ENCODE peak calls at places on chromosome 10, in five cellular contexts. One of them, this sample, is unnamed.

GRCh38 chr10:77773631-77774426 is 136.2 kb upstream of the KCNMA1 start:
- DNase-seq in heart left ventricle: no peak
- DNase-seq in mesendoderm: no peak
- DNase-seq in lower lobe of right lung: no peak
- DNase-seq in naive thymus-derived CD4-positive, alpha-beta T cell: no peak
- DNase-seq in this sample: no peak

GRCh38 chr10:96587255-96588059 is 645 bp upstream of the TM9SF3 start:
- DNase-seq in heart left ventricle: no peak
- DNase-seq in mesendoderm: peak
- DNase-seq in lower lobe of right lung: no peak
- DNase-seq in naive thymus-derived CD4-positive, alpha-beta T cell: no peak
- DNase-seq in this sample: peak

GRCh38 chr10:77263700-77264099 is 373.9 kb downstream of the KCNMA1 start:
- DNase-seq in heart left ventricle: no peak
- DNase-seq in mesendoderm: no peak
- DNase-seq in lower lobe of right lung: no peak
- DNase-seq in naive thymus-derived CD4-positive, alpha-beta T cell: no peak
- DNase-seq in this sample: no peak

GRCh38 chr10:71713135-71714040 is 6.2 kb downstream of the C10orf105 start:
- DNase-seq in heart left ventricle: peak
- DNase-seq in mesendoderm: peak
- DNase-seq in lower lobe of right lung: peak
- DNase-seq in naive thymus-derived CD4-positive, alpha-beta T cell: no peak
- DNase-seq in this sample: no peak

GRCh38 chr10:110762109-110762848 is 109.4 kb upstream of the PDCD4 start:
- DNase-seq in heart left ventricle: no peak
- DNase-seq in mesendoderm: no peak
- DNase-seq in lower lobe of right lung: no peak
- DNase-seq in naive thymus-derived CD4-positive, alpha-beta T cell: no peak
- DNase-seq in this sample: no peak

GRCh38 chr10:6067457-6067856 is 5.3 kb upstream of the IL2RA start:
- DNase-seq in heart left ventricle: no peak
- DNase-seq in mesendoderm: no peak
- DNase-seq in lower lobe of right lung: no peak
- DNase-seq in naive thymus-derived CD4-positive, alpha-beta T cell: no peak
- DNase-seq in this sample: peak

GRCh38 chr10:69653561-69653960 is 23.5 kb downstream of the FAM241B start:
- DNase-seq in heart left ventricle: no peak
- DNase-seq in mesendoderm: no peak
- DNase-seq in lower lobe of right lung: no peak
- DNase-seq in naive thymus-derived CD4-positive, alpha-beta T cell: no peak
- DNase-seq in this sample: no peak

GRCh38 chr10:7438196-7438986 is 27.6 kb upstream of the SFMBT2 start:
- DNase-seq in heart left ventricle: no peak
- DNase-seq in mesendoderm: no peak
- DNase-seq in lower lobe of right lung: no peak
- DNase-seq in naive thymus-derived CD4-positive, alpha-beta T cell: no peak
- DNase-seq in this sample: no peak

GRCh38 chr10:3987142-3987974 is 202.3 kb upstream of the KLF6 start:
- DNase-seq in heart left ventricle: no peak
- DNase-seq in mesendoderm: no peak
- DNase-seq in lower lobe of right lung: no peak
- DNase-seq in naive thymus-derived CD4-positive, alpha-beta T cell: no peak
- DNase-seq in this sample: no peak

GRCh38 chr10:109932391-109932790 is 9.1 kb upstream of the XPNPEP1 start:
- DNase-seq in heart left ventricle: no peak
- DNase-seq in mesendoderm: no peak
- DNase-seq in lower lobe of right lung: no peak
- DNase-seq in naive thymus-derived CD4-positive, alpha-beta T cell: no peak
- DNase-seq in this sample: no peak

DNA sequence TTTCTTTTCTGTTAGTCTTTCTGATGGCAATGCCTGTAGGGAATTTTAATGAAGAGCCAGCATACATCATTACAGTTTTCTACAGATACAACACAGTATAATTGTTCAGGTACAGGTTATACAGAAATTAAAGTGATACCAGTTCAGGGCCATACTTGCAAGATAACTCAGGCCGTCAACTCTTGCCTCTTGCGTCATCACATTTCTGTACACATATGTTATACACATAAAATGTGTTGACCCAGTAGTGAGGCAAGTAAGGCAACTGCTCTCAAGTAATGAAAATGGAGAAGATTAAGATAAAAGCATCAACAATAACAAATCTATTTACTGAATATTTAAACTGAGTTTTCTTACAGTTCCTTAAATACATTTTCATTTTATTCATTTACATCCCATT is 317.8 kb downstream of the HPSE2 start:
- DNase-seq in heart left ventricle: no peak
- DNase-seq in mesendoderm: no peak
- DNase-seq in lower lobe of right lung: no peak
- DNase-seq in naive thymus-derived CD4-positive, alpha-beta T cell: no peak
- DNase-seq in this sample: no peak
- H3K27ac ChIP-seq in heart left ventricle: no peak
- H3K27ac ChIP-seq in mesendoderm: no peak
- H3K27ac ChIP-seq in lower lobe of right lung: no peak
- H3K27ac ChIP-seq in naive thymus-derived CD4-positive, alpha-beta T cell: no peak
- H3K27ac ChIP-seq in this sample: no peak

DNA sequence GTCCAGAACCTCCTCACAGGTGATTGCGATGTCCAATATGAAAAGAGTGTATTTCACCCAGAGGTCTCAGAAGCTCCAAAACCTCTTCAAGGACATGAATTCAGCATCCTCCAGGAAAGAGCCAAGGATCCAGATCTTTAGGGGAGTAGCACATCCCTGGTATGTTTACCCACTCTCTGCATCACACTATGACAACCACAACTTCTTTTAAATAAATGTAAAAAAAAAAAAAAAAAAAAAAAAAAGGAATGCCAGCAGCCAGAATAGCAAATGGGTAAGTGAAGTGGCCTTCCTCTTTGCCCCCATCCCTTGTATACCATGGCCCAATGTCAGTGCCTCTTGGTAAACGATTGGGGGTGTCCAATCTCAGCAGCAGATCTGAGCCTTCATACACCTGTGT is 67.3 kb downstream of the SORBS1 start:
- DNase-seq in heart left ventricle: no peak
- DNase-seq in mesendoderm: no peak
- DNase-seq in lower lobe of right lung: no peak
- DNase-seq in naive thymus-derived CD4-positive, alpha-beta T cell: no peak
- DNase-seq in this sample: no peak
- H3K27ac ChIP-seq in heart left ventricle: peak
- H3K27ac ChIP-seq in mesendoderm: no peak
- H3K27ac ChIP-seq in lower lobe of right lung: no peak
- H3K27ac ChIP-seq in naive thymus-derived CD4-positive, alpha-beta T cell: no peak
- H3K27ac ChIP-seq in this sample: no peak

GRCh38 chr10:74889662-74889998 is 63.2 kb downstream of the KAT6B start:
- DNase-seq in heart left ventricle: no peak
- DNase-seq in mesendoderm: no peak
- DNase-seq in lower lobe of right lung: no peak
- DNase-seq in naive thymus-derived CD4-positive, alpha-beta T cell: no peak
- DNase-seq in this sample: no peak
- H3K27ac ChIP-seq in heart left ventricle: no peak
- H3K27ac ChIP-seq in mesendoderm: no peak
- H3K27ac ChIP-seq in lower lobe of right lung: no peak
- H3K27ac ChIP-seq in naive thymus-derived CD4-positive, alpha-beta T cell: no peak
- H3K27ac ChIP-seq in this sample: no peak

GRCh38 chr10:29563420-29564035 is 71.2 kb downstream of the SVIL start:
- DNase-seq in heart left ventricle: no peak
- DNase-seq in mesendoderm: no peak
- DNase-seq in lower lobe of right lung: no peak
- DNase-seq in naive thymus-derived CD4-positive, alpha-beta T cell: no peak
- DNase-seq in this sample: no peak

GRCh38 chr10:29555091-29555745 is 79.6 kb downstream of the SVIL start:
- DNase-seq in heart left ventricle: no peak
- DNase-seq in mesendoderm: no peak
- DNase-seq in lower lobe of right lung: no peak
- DNase-seq in naive thymus-derived CD4-positive, alpha-beta T cell: no peak
- DNase-seq in this sample: no peak

GRCh38 chr10:29557665-29558064 is 77.1 kb downstream of the SVIL start:
- DNase-seq in heart left ventricle: no peak
- DNase-seq in mesendoderm: no peak
- DNase-seq in lower lobe of right lung: no peak
- DNase-seq in naive thymus-derived CD4-positive, alpha-beta T cell: no peak
- DNase-seq in this sample: no peak

GRCh38 chr10:29555746-29556481 is 78.9 kb downstream of the SVIL start:
- DNase-seq in heart left ventricle: no peak
- DNase-seq in mesendoderm: peak
- DNase-seq in lower lobe of right lung: no peak
- DNase-seq in naive thymus-derived CD4-positive, alpha-beta T cell: no peak
- DNase-seq in this sample: no peak

GRCh38 chr10:29559996-29560395 is 74.8 kb downstream of the SVIL start:
- DNase-seq in heart left ventricle: no peak
- DNase-seq in mesendoderm: no peak
- DNase-seq in lower lobe of right lung: no peak
- DNase-seq in naive thymus-derived CD4-positive, alpha-beta T cell: no peak
- DNase-seq in this sample: no peak
- H3K27ac ChIP-seq in heart left ventricle: peak
- H3K27ac ChIP-seq in mesendoderm: no peak
- H3K27ac ChIP-seq in lower lobe of right lung: no peak
- H3K27ac ChIP-seq in naive thymus-derived CD4-positive, alpha-beta T cell: no peak
- H3K27ac ChIP-seq in this sample: no peak

GRCh38 chr10:62980697-62981495 is 152.2 kb upstream of the NRBF2 start:
- DNase-seq in heart left ventricle: no peak
- DNase-seq in mesendoderm: no peak
- DNase-seq in lower lobe of right lung: no peak
- DNase-seq in naive thymus-derived CD4-positive, alpha-beta T cell: no peak
- DNase-seq in this sample: no peak
- H3K27ac ChIP-seq in heart left ventricle: no peak
- H3K27ac ChIP-seq in mesendoderm: no peak
- H3K27ac ChIP-seq in lower lobe of right lung: no peak
- H3K27ac ChIP-seq in naive thymus-derived CD4-positive, alpha-beta T cell: no peak
- H3K27ac ChIP-seq in this sample: no peak

GRCh38 chr10:103919648-103920025 is 1.7 kb upstream of the STN1 start:
- DNase-seq in heart left ventricle: no peak
- DNase-seq in mesendoderm: no peak
- DNase-seq in lower lobe of right lung: no peak
- DNase-seq in naive thymus-derived CD4-positive, alpha-beta T cell: no peak
- DNase-seq in this sample: no peak

GRCh38 chr10:103921248-103921647 is 3.3 kb upstream of the STN1 start:
- DNase-seq in heart left ventricle: no peak
- DNase-seq in mesendoderm: no peak
- DNase-seq in lower lobe of right lung: no peak
- DNase-seq in naive thymus-derived CD4-positive, alpha-beta T cell: no peak
- DNase-seq in this sample: no peak

GRCh38 chr10:103923502-103923901 is 5.5 kb upstream of the STN1 start:
- DNase-seq in heart left ventricle: no peak
- DNase-seq in mesendoderm: peak
- DNase-seq in lower lobe of right lung: no peak
- DNase-seq in naive thymus-derived CD4-positive, alpha-beta T cell: no peak
- DNase-seq in this sample: no peak

GRCh38 chr10:103922659-103923058 is 4.7 kb upstream of the STN1 start:
- DNase-seq in heart left ventricle: no peak
- DNase-seq in mesendoderm: no peak
- DNase-seq in lower lobe of right lung: no peak
- DNase-seq in naive thymus-derived CD4-positive, alpha-beta T cell: no peak
- DNase-seq in this sample: no peak

GRCh38 chr10:103921750-103922195 is 3.8 kb upstream of the STN1 start:
- DNase-seq in heart left ventricle: no peak
- DNase-seq in mesendoderm: peak
- DNase-seq in lower lobe of right lung: no peak
- DNase-seq in naive thymus-derived CD4-positive, alpha-beta T cell: peak
- DNase-seq in this sample: no peak
- H3K27ac ChIP-seq in heart left ventricle: no peak
- H3K27ac ChIP-seq in mesendoderm: no peak
- H3K27ac ChIP-seq in lower lobe of right lung: no peak
- H3K27ac ChIP-seq in naive thymus-derived CD4-positive, alpha-beta T cell: no peak
- H3K27ac ChIP-seq in this sample: no peak

GRCh38 chr10:47165711-47166404 is 134.1 kb upstream of the GDF10 start:
- DNase-seq in heart left ventricle: peak
- DNase-seq in mesendoderm: no peak
- DNase-seq in lower lobe of right lung: peak
- DNase-seq in naive thymus-derived CD4-positive, alpha-beta T cell: peak
- DNase-seq in this sample: peak
- H3K27ac ChIP-seq in heart left ventricle: peak
- H3K27ac ChIP-seq in mesendoderm: no peak
- H3K27ac ChIP-seq in lower lobe of right lung: peak
- H3K27ac ChIP-seq in naive thymus-derived CD4-positive, alpha-beta T cell: peak
- H3K27ac ChIP-seq in this sample: peak

GRCh38 chr10:101967119-101967518 is 88.9 kb downstream of the ARMH3 start:
- DNase-seq in heart left ventricle: peak
- DNase-seq in mesendoderm: no peak
- DNase-seq in lower lobe of right lung: no peak
- DNase-seq in naive thymus-derived CD4-positive, alpha-beta T cell: no peak
- DNase-seq in this sample: no peak

GRCh38 chr10:101967713-101968112 is 88.3 kb downstream of the ARMH3 start:
- DNase-seq in heart left ventricle: no peak
- DNase-seq in mesendoderm: no peak
- DNase-seq in lower lobe of right lung: no peak
- DNase-seq in naive thymus-derived CD4-positive, alpha-beta T cell: no peak
- DNase-seq in this sample: no peak

GRCh38 chr10:101968910-101969321 is 87.1 kb downstream of the ARMH3 start:
- DNase-seq in heart left ventricle: no peak
- DNase-seq in mesendoderm: no peak
- DNase-seq in lower lobe of right lung: no peak
- DNase-seq in naive thymus-derived CD4-positive, alpha-beta T cell: no peak
- DNase-seq in this sample: no peak

GRCh38 chr10:101968286-101968685 is 87.7 kb downstream of the ARMH3 start:
- DNase-seq in heart left ventricle: no peak
- DNase-seq in mesendoderm: no peak
- DNase-seq in lower lobe of right lung: no peak
- DNase-seq in naive thymus-derived CD4-positive, alpha-beta T cell: no peak
- DNase-seq in this sample: no peak

DNA sequence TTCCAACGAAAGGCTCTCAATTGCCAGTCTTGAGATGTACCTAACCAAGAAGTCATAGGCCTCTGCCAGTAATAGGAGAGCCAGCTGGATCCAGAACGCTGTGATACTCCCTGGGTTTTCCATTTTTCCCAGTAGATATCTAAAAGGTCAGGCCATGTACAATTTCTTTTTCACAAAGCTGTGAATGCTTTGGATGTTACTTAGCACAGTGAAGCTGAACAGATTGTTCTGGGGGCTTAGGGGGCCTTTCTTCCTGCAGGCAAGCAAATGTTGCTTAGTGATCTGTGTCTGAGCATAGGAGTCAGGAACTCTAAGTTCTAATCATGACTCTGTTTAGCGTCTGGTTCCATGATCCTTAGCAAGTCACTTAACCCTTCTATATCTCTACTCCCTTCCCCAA is 86.5 kb downstream of the ARMH3 start:
- DNase-seq in heart left ventricle: no peak
- DNase-seq in mesendoderm: no peak
- DNase-seq in lower lobe of right lung: no peak
- DNase-seq in naive thymus-derived CD4-positive, alpha-beta T cell: no peak
- DNase-seq in this sample: no peak
- H3K27ac ChIP-seq in heart left ventricle: peak
- H3K27ac ChIP-seq in mesendoderm: no peak
- H3K27ac ChIP-seq in lower lobe of right lung: no peak
- H3K27ac ChIP-seq in naive thymus-derived CD4-positive, alpha-beta T cell: peak
- H3K27ac ChIP-seq in this sample: peak